ENCODE peak calls at places on chromosome 20, in nine cellular contexts. R, W, V, F, G, M, X, Q and E are unnamed samples.

GRCh38 chr20:17281478-17281877 is 54.6 kb downstream of the PCSK2 start:
- DNase-seq in X (no peak), Q (no peak), V (peak), G (no peak), F (peak), W (peak), R (peak), M (peak), E (no peak)

GRCh38 chr20:62316331-62317166 is 13.8 kb downstream of the ADRM1 start:
- DNase-seq in Q (no peak), M (no peak), G (no peak), X (no peak), W (no peak), F (no peak), V (no peak), R (no peak), E (no peak)

GRCh38 chr20:50216543-50217206 is 26.0 kb downstream of the CEBPB start:
- DNase-seq in M (peak), Q (no peak), V (no peak), F (peak), G (no peak), W (no peak), X (no peak), R (no peak), E (no peak)

GRCh38 chr20:45909817-45910669 is 1.9 kb downstream of the PLTP start:
- DNase-seq in W (no peak), F (no peak), V (no peak), R (no peak), Q (no peak), G (no peak), X (no peak), M (no peak), E (no peak)

GRCh38 chr20:44703183-44703925 is 11.8 kb upstream of the CCN5 start:
- DNase-seq in G (no peak), F (no peak), Q (no peak), R (no peak), M (no peak), X (no peak), W (no peak), V (no peak), E (no peak)

GRCh38 chr20:57129303-57129702 is 137.1 kb downstream of the BMP7 start:
- DNase-seq in V (no peak), Q (no peak), W (no peak), M (no peak), X (no peak), F (no peak), G (no peak), R (no peak), E (no peak)

GRCh38 chr20:44198872-44199271 is 11.7 kb downstream of the OSER1 start:
- DNase-seq in W (no peak), F (no peak), V (no peak), X (no peak), G (no peak), M (no peak), Q (no peak), R (no peak), E (no peak)

GRCh38 chr20:58890073-58890453 is 37.5 kb downstream of the GNAS start:
- DNase-seq in X (no peak), V (no peak), G (no peak), R (no peak), F (no peak), M (no peak), Q (no peak), W (peak), E (no peak)

GRCh38 chr20:22686097-22686496 is 101.7 kb upstream of the FOXA2 start:
- DNase-seq in V (peak), R (peak), F (peak), G (peak), X (no peak), W (no peak), M (peak), Q (peak), E (peak)

GRCh38 chr20:54014301-54014914 is 56.0 kb downstream of the BCAS1 start:
- DNase-seq in F (no peak), X (no peak), R (no peak), M (no peak), Q (no peak), G (no peak), W (no peak), V (no peak), E (no peak)

GRCh38 chr20:2212457-2213005 is 83.3 kb upstream of the TGM3 start:
- DNase-seq in Q (no peak), M (no peak), W (no peak), X (no peak), V (no peak), F (no peak), R (no peak), G (no peak), E (no peak)

GRCh38 chr20:17525650-17526049 is 5.5 kb downstream of the BFSP1 start:
- DNase-seq in F (peak), M (peak), G (no peak), Q (peak), W (peak), R (no peak), V (no peak), X (no peak), E (no peak)

GRCh38 chr20:44970243-44970757 is 4.0 kb downstream of the STK4 start:
- DNase-seq in M (no peak), G (no peak), V (no peak), F (no peak), R (no peak), W (no peak), Q (no peak), X (no peak), E (no peak)

GRCh38 chr20:25318471-25319240 is 70.8 kb downstream of the PYGB start:
- DNase-seq in W (peak), Q (no peak), G (no peak), F (no peak), V (peak), X (no peak), R (no peak), M (no peak), E (peak)

GRCh38 chr20:44173846-44174245 is 13.1 kb downstream of the JPH2 start:
- DNase-seq in R (no peak), V (no peak), Q (no peak), X (no peak), F (no peak), G (no peak), W (no peak), M (no peak), E (no peak)

GRCh38 chr20:8790442-8791074 is 278.3 kb upstream of the PLCB4 start:
- DNase-seq in G (no peak), F (peak), X (peak), R (peak), V (peak), M (peak), Q (peak), W (peak), E (no peak)

GRCh38 chr20:53750827-53751393 is 157.3 kb upstream of the ZNF217 start:
- DNase-seq in Q (no peak), M (no peak), G (peak), F (no peak), V (peak), R (peak), W (peak), X (no peak), E (no peak)

GRCh38 chr20:59526242-59527225 is 77.8 kb upstream of the PHACTR3 start:
- DNase-seq in Q (peak), R (no peak), X (no peak), V (peak), G (no peak), W (no peak), M (peak), F (no peak), E (no peak)

GRCh38 chr20:43416591-43417228 is 41.0 kb upstream of the SRSF6 start:
- DNase-seq in M (no peak), Q (no peak), W (no peak), V (no peak), G (no peak), R (no peak), X (no peak), F (no peak), E (no peak)

GRCh38 chr20:54212226-54212625 is 4.3 kb downstream of the PFDN4 start:
- DNase-seq in M (no peak), R (no peak), F (no peak), Q (no peak), V (no peak), X (peak), G (peak), W (no peak), E (no peak)

GRCh38 chr20:47453167-47453782 is 48.4 kb upstream of the NCOA3 start:
- DNase-seq in V (no peak), Q (no peak), W (peak), R (peak), M (no peak), X (peak), F (no peak), G (peak), E (no peak)

GRCh38 chr20:50895111-50895830 is 36.0 kb downstream of the ADNP start:
- DNase-seq in V (no peak), G (no peak), M (no peak), Q (no peak), W (no peak), X (no peak), F (no peak), R (no peak), E (no peak)

GRCh38 chr20:347317-347639 is 367 bp downstream of the NRSN2 start:
- DNase-seq in W (no peak), Q (no peak), F (no peak), G (no peak), M (no peak), V (no peak), R (no peak), X (no peak), E (no peak)

GRCh38 chr20:18537651-18538050 is 29.6 kb upstream of the SMIM26 start:
- DNase-seq in Q (no peak), F (no peak), X (no peak), R (no peak), W (no peak), V (no peak), M (no peak), G (no peak), E (no peak)

GRCh38 chr20:46520976-46521579 is 7.7 kb upstream of the ZNF334 start:
- DNase-seq in G (peak), F (peak), X (no peak), M (peak), Q (peak), W (peak), R (peak), V (peak), E (peak)

GRCh38 chr20:18719426-18719825 is 94.2 kb upstream of the SCP2D1 start:
- DNase-seq in M (no peak), R (no peak), Q (no peak), G (no peak), F (no peak), V (no peak), X (no peak), W (no peak), E (no peak)

GRCh38 chr20:20864346-20865096 is 152.1 kb upstream of the RALGAPA2 start:
- DNase-seq in W (no peak), R (no peak), M (peak), X (no peak), F (no peak), V (no peak), G (no peak), Q (peak), E (no peak)